ENCODE peak calls at places on chromosomes 7 and 10, in nine cellular contexts. One of them, this sample, is unnamed. For H3K36me3, the result is how much of the 10 kb centered on the place peaks cover.

GRCh38 chr10:81873932-81874816 is 820 bp upstream of the NRG3 start:
- DNase-seq in lower lobe of right lung: peak
- DNase-seq in upper lobe of right lung: peak
- DNase-seq in HepG2: no peak
- DNase-seq in sigmoid colon: peak
- DNase-seq in ascending aorta: no peak
- DNase-seq in brain microvascular endothelial cell: peak
- DNase-seq in cardiac muscle cell: peak
- DNase-seq in OCI-LY7: no peak
- DNase-seq in this sample: peak

GRCh38 chr7:12062062-12062461 is 149.0 kb upstream of the TMEM106B start:
- DNase-seq in lower lobe of right lung: no peak
- DNase-seq in upper lobe of right lung: no peak
- DNase-seq in HepG2: no peak
- DNase-seq in sigmoid colon: no peak
- DNase-seq in ascending aorta: no peak
- DNase-seq in brain microvascular endothelial cell: no peak
- DNase-seq in cardiac muscle cell: peak
- DNase-seq in OCI-LY7: no peak
- DNase-seq in this sample: no peak

GRCh38 chr10:58104419-58104818 is 163.3 kb downstream of the IPMK start:
- DNase-seq in lower lobe of right lung: no peak
- DNase-seq in upper lobe of right lung: no peak
- DNase-seq in HepG2: no peak
- DNase-seq in sigmoid colon: no peak
- DNase-seq in ascending aorta: no peak
- DNase-seq in brain microvascular endothelial cell: no peak
- DNase-seq in cardiac muscle cell: no peak
- DNase-seq in OCI-LY7: no peak
- DNase-seq in this sample: no peak

GRCh38 chr10:79446451-79447020 is 1.1 kb upstream of the ZCCHC24 start:
- DNase-seq in lower lobe of right lung: peak
- DNase-seq in upper lobe of right lung: peak
- DNase-seq in HepG2: no peak
- DNase-seq in sigmoid colon: peak
- DNase-seq in ascending aorta: peak
- DNase-seq in brain microvascular endothelial cell: no peak
- DNase-seq in cardiac muscle cell: peak
- DNase-seq in OCI-LY7: no peak
- DNase-seq in this sample: peak

GRCh38 chr7:22586806-22587180 is 86.8 kb upstream of the STEAP1B start:
- DNase-seq in lower lobe of right lung: no peak
- DNase-seq in upper lobe of right lung: no peak
- DNase-seq in HepG2: peak
- DNase-seq in sigmoid colon: no peak
- DNase-seq in ascending aorta: no peak
- DNase-seq in brain microvascular endothelial cell: peak
- DNase-seq in cardiac muscle cell: peak
- DNase-seq in OCI-LY7: no peak
- DNase-seq in this sample: no peak

GRCh38 chr10:44577533-44577932 is 192.6 kb upstream of the CXCL12 start:
- DNase-seq in lower lobe of right lung: no peak
- DNase-seq in upper lobe of right lung: no peak
- DNase-seq in HepG2: no peak
- DNase-seq in sigmoid colon: no peak
- DNase-seq in ascending aorta: no peak
- DNase-seq in brain microvascular endothelial cell: no peak
- DNase-seq in cardiac muscle cell: no peak
- DNase-seq in OCI-LY7: no peak
- DNase-seq in this sample: no peak

GRCh38 chr7:13071999-13072398 is 384.6 kb downstream of the ARL4A start:
- DNase-seq in lower lobe of right lung: no peak
- DNase-seq in upper lobe of right lung: no peak
- DNase-seq in HepG2: no peak
- DNase-seq in sigmoid colon: no peak
- DNase-seq in ascending aorta: no peak
- DNase-seq in brain microvascular endothelial cell: no peak
- DNase-seq in cardiac muscle cell: no peak
- DNase-seq in OCI-LY7: no peak
- DNase-seq in this sample: no peak

GRCh38 chr10:48579251-48579960 is 25.5 kb downstream of the ARHGAP22 start:
- DNase-seq in lower lobe of right lung: no peak
- DNase-seq in upper lobe of right lung: no peak
- DNase-seq in HepG2: no peak
- DNase-seq in sigmoid colon: no peak
- DNase-seq in ascending aorta: no peak
- DNase-seq in brain microvascular endothelial cell: peak
- DNase-seq in cardiac muscle cell: peak
- DNase-seq in OCI-LY7: no peak
- DNase-seq in this sample: no peak

GRCh38 chr10:102815790-102816549 is 21.2 kb downstream of the CYP17A1 start:
- DNase-seq in lower lobe of right lung: peak
- DNase-seq in upper lobe of right lung: no peak
- DNase-seq in HepG2: no peak
- DNase-seq in sigmoid colon: peak
- DNase-seq in ascending aorta: peak
- DNase-seq in brain microvascular endothelial cell: peak
- DNase-seq in cardiac muscle cell: peak
- DNase-seq in OCI-LY7: peak
- DNase-seq in this sample: peak

GRCh38 chr10:46220872-46221538 is 65.8 kb upstream of the ANTXRL start:
- DNase-seq in lower lobe of right lung: no peak
- DNase-seq in upper lobe of right lung: no peak
- DNase-seq in HepG2: peak
- DNase-seq in sigmoid colon: no peak
- DNase-seq in ascending aorta: peak
- DNase-seq in brain microvascular endothelial cell: no peak
- DNase-seq in cardiac muscle cell: no peak
- DNase-seq in OCI-LY7: no peak
- DNase-seq in this sample: no peak

GRCh38 chr7:2169923-2170575 is 62.7 kb downstream of the MAD1L1 start:
- DNase-seq in lower lobe of right lung: no peak
- DNase-seq in upper lobe of right lung: peak
- DNase-seq in HepG2: no peak
- DNase-seq in sigmoid colon: no peak
- DNase-seq in ascending aorta: no peak
- DNase-seq in brain microvascular endothelial cell: no peak
- DNase-seq in cardiac muscle cell: no peak
- DNase-seq in OCI-LY7: no peak
- DNase-seq in this sample: no peak

GRCh38 chr10:125106586-125106985 is 53.8 kb downstream of the CTBP2 start:
- DNase-seq in lower lobe of right lung: no peak
- DNase-seq in upper lobe of right lung: peak
- DNase-seq in HepG2: no peak
- DNase-seq in sigmoid colon: no peak
- DNase-seq in ascending aorta: no peak
- DNase-seq in brain microvascular endothelial cell: no peak
- DNase-seq in cardiac muscle cell: no peak
- DNase-seq in OCI-LY7: no peak
- DNase-seq in this sample: no peak

GRCh38 chr7:105920766-105921165 is 42.3 kb upstream of the CDHR3 start:
- DNase-seq in lower lobe of right lung: no peak
- DNase-seq in upper lobe of right lung: no peak
- DNase-seq in HepG2: no peak
- DNase-seq in sigmoid colon: no peak
- DNase-seq in ascending aorta: no peak
- DNase-seq in brain microvascular endothelial cell: peak
- DNase-seq in cardiac muscle cell: no peak
- DNase-seq in OCI-LY7: no peak
- DNase-seq in this sample: no peak

GRCh38 chr10:32629910-32630309 is 184.0 kb downstream of the CCDC7 start:
- DNase-seq in lower lobe of right lung: no peak
- DNase-seq in upper lobe of right lung: no peak
- DNase-seq in HepG2: no peak
- DNase-seq in sigmoid colon: no peak
- DNase-seq in ascending aorta: no peak
- DNase-seq in brain microvascular endothelial cell: no peak
- DNase-seq in cardiac muscle cell: no peak
- DNase-seq in OCI-LY7: no peak
- DNase-seq in this sample: no peak

GRCh38 chr7:20441886-20442505 is 111.3 kb downstream of the ITGB8 start:
- DNase-seq in lower lobe of right lung: no peak
- DNase-seq in upper lobe of right lung: no peak
- DNase-seq in HepG2: no peak
- DNase-seq in sigmoid colon: no peak
- DNase-seq in ascending aorta: no peak
- DNase-seq in brain microvascular endothelial cell: no peak
- DNase-seq in cardiac muscle cell: no peak
- DNase-seq in OCI-LY7: no peak
- DNase-seq in this sample: no peak

GRCh38 chr7:36906448-36906847 is 182.2 kb upstream of the AOAH start:
- DNase-seq in lower lobe of right lung: no peak
- DNase-seq in upper lobe of right lung: no peak
- DNase-seq in HepG2: no peak
- DNase-seq in sigmoid colon: no peak
- DNase-seq in ascending aorta: no peak
- DNase-seq in brain microvascular endothelial cell: no peak
- DNase-seq in cardiac muscle cell: no peak
- DNase-seq in OCI-LY7: no peak
- DNase-seq in this sample: no peak

GRCh38 chr10:117762819-117763172 is 220.2 kb downstream of the EMX2 start:
- DNase-seq in lower lobe of right lung: no peak
- DNase-seq in upper lobe of right lung: no peak
- DNase-seq in HepG2: no peak
- DNase-seq in sigmoid colon: no peak
- DNase-seq in ascending aorta: no peak
- DNase-seq in brain microvascular endothelial cell: no peak
- DNase-seq in cardiac muscle cell: peak
- DNase-seq in OCI-LY7: no peak
- DNase-seq in this sample: no peak

GRCh38 chr10:6089334-6090219 is 743 bp downstream of the RBM17 start:
- DNase-seq in lower lobe of right lung: no peak
- DNase-seq in upper lobe of right lung: peak
- DNase-seq in HepG2: peak
- DNase-seq in sigmoid colon: no peak
- DNase-seq in ascending aorta: no peak
- DNase-seq in brain microvascular endothelial cell: no peak
- DNase-seq in cardiac muscle cell: no peak
- DNase-seq in OCI-LY7: peak
- DNase-seq in this sample: peak

GRCh38 chr10:122291739-122292138 is 20.6 kb downstream of the BTBD16 start:
- DNase-seq in lower lobe of right lung: no peak
- DNase-seq in upper lobe of right lung: no peak
- DNase-seq in HepG2: no peak
- DNase-seq in sigmoid colon: peak
- DNase-seq in ascending aorta: no peak
- DNase-seq in brain microvascular endothelial cell: no peak
- DNase-seq in cardiac muscle cell: no peak
- DNase-seq in OCI-LY7: no peak
- DNase-seq in this sample: no peak

GRCh38 chr7:35007768-35008167 is 29.5 kb downstream of the DPY19L1 start:
- DNase-seq in lower lobe of right lung: no peak
- DNase-seq in upper lobe of right lung: no peak
- DNase-seq in HepG2: no peak
- DNase-seq in sigmoid colon: no peak
- DNase-seq in ascending aorta: no peak
- DNase-seq in brain microvascular endothelial cell: no peak
- DNase-seq in cardiac muscle cell: no peak
- DNase-seq in OCI-LY7: no peak
- DNase-seq in this sample: no peak

GRCh38 chr7:28277364-28277763 is 96.8 kb upstream of the JAZF1 start:
- DNase-seq in lower lobe of right lung: no peak
- DNase-seq in upper lobe of right lung: no peak
- DNase-seq in HepG2: no peak
- DNase-seq in sigmoid colon: no peak
- DNase-seq in ascending aorta: no peak
- DNase-seq in brain microvascular endothelial cell: no peak
- DNase-seq in cardiac muscle cell: no peak
- DNase-seq in OCI-LY7: no peak
- DNase-seq in this sample: no peak

GRCh38 chr10:28875535-28876208 is 198.4 kb downstream of the BAMBI start:
- DNase-seq in lower lobe of right lung: no peak
- DNase-seq in upper lobe of right lung: no peak
- DNase-seq in HepG2: peak
- DNase-seq in sigmoid colon: no peak
- DNase-seq in ascending aorta: no peak
- DNase-seq in brain microvascular endothelial cell: peak
- DNase-seq in cardiac muscle cell: peak
- DNase-seq in OCI-LY7: no peak
- DNase-seq in this sample: peak

DNA sequence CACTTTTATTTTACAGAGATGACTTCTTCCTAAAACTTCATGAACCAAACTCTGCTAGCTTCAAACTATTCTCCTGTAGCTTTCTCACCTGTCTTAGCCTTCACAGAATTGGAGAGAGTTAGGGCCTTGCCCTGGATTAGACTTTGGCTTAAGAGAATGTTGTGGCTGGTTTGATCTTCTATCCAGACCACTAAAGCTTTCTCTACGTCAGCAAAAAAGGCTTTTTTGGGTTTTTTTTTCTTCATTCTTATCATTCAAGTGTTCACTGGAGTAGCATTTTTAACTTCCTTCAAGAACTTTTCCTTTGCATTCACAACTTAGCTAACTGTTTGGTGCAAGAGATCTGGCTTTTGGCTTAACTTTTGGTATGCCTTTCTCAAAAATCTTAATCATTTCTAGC is 19.3 kb upstream of the CCDC172 start:
- DNase-seq in lower lobe of right lung: no peak
- DNase-seq in upper lobe of right lung: no peak
- DNase-seq in HepG2: no peak
- DNase-seq in sigmoid colon: no peak
- DNase-seq in ascending aorta: no peak
- DNase-seq in brain microvascular endothelial cell: no peak
- DNase-seq in cardiac muscle cell: no peak
- DNase-seq in OCI-LY7: no peak
- DNase-seq in this sample: no peak
- H3K36me3 ChIP-seq in lower lobe of right lung: under half
- H3K36me3 ChIP-seq in upper lobe of right lung: under half
- H3K36me3 ChIP-seq in HepG2: under half
- H3K36me3 ChIP-seq in sigmoid colon: under half
- H3K36me3 ChIP-seq in ascending aorta: under half
- H3K36me3 ChIP-seq in brain microvascular endothelial cell: under half
- H3K36me3 ChIP-seq in cardiac muscle cell: under half
- H3K36me3 ChIP-seq in OCI-LY7: under half
- H3K36me3 ChIP-seq in this sample: under half

GRCh38 chr7:138208864-138209263 is 132.6 kb downstream of the AKR1D1 start:
- DNase-seq in lower lobe of right lung: no peak
- DNase-seq in upper lobe of right lung: no peak
- DNase-seq in HepG2: no peak
- DNase-seq in sigmoid colon: no peak
- DNase-seq in ascending aorta: no peak
- DNase-seq in brain microvascular endothelial cell: no peak
- DNase-seq in cardiac muscle cell: no peak
- DNase-seq in OCI-LY7: no peak
- DNase-seq in this sample: no peak
- H3K4me3 ChIP-seq in lower lobe of right lung: no peak
- H3K4me3 ChIP-seq in upper lobe of right lung: no peak
- H3K4me3 ChIP-seq in HepG2: no peak
- H3K4me3 ChIP-seq in sigmoid colon: no peak
- H3K4me3 ChIP-seq in ascending aorta: no peak
- H3K4me3 ChIP-seq in brain microvascular endothelial cell: no peak
- H3K4me3 ChIP-seq in cardiac muscle cell: no peak
- H3K4me3 ChIP-seq in OCI-LY7: no peak
- H3K4me3 ChIP-seq in this sample: no peak

GRCh38 chr7:142445019-142445686 is 187.3 kb upstream of the PRSS58 start:
- DNase-seq in lower lobe of right lung: no peak
- DNase-seq in upper lobe of right lung: no peak
- DNase-seq in HepG2: no peak
- DNase-seq in sigmoid colon: no peak
- DNase-seq in ascending aorta: no peak
- DNase-seq in brain microvascular endothelial cell: no peak
- DNase-seq in cardiac muscle cell: no peak
- DNase-seq in OCI-LY7: peak
- DNase-seq in this sample: no peak
- TF ChIP-seq CTCF in lower lobe of right lung: no peak
- TF ChIP-seq CTCF in upper lobe of right lung: no peak
- TF ChIP-seq CTCF in HepG2: peak
- TF ChIP-seq CTCF in sigmoid colon: no peak
- TF ChIP-seq CTCF in ascending aorta: no peak
- TF ChIP-seq CTCF in brain microvascular endothelial cell: peak
- TF ChIP-seq CTCF in cardiac muscle cell: peak
- TF ChIP-seq CTCF in OCI-LY7: peak
- TF ChIP-seq CTCF in this sample: no peak

GRCh38 chr7:70620333-70621055 is 511.4 kb upstream of the GALNT17 start:
- DNase-seq in lower lobe of right lung: no peak
- DNase-seq in upper lobe of right lung: no peak
- DNase-seq in HepG2: no peak
- DNase-seq in sigmoid colon: no peak
- DNase-seq in ascending aorta: no peak
- DNase-seq in brain microvascular endothelial cell: no peak
- DNase-seq in cardiac muscle cell: no peak
- DNase-seq in OCI-LY7: no peak
- DNase-seq in this sample: no peak
- H3K36me3 ChIP-seq in lower lobe of right lung: under half
- H3K36me3 ChIP-seq in upper lobe of right lung: under half
- H3K36me3 ChIP-seq in HepG2: under half
- H3K36me3 ChIP-seq in sigmoid colon: under half
- H3K36me3 ChIP-seq in ascending aorta: under half
- H3K36me3 ChIP-seq in brain microvascular endothelial cell: under half
- H3K36me3 ChIP-seq in cardiac muscle cell: under half
- H3K36me3 ChIP-seq in OCI-LY7: under half
- H3K36me3 ChIP-seq in this sample: under half